ENCODE peak calls at places on chromosomes 11 and 22, in eight cellular contexts. H, J, A, T, C, Y, V and F are unnamed samples.

GRCh38 chr22:49119551-49119952 is 708.1 kb downstream of the BRD1 start:
- DNase-seq in H (no peak), J (no peak), A (no peak), T (peak), C (no peak), Y (no peak), V (no peak), F (no peak)

GRCh38 chr11:100550298-100550697 is 136.8 kb upstream of the ARHGAP42 start:
- DNase-seq in H (no peak), J (no peak), A (no peak), T (no peak), C (no peak), Y (no peak), V (no peak), F (no peak)

GRCh38 chr11:29263971-29264682 is 752.7 kb downstream of the KCNA4 start:
- DNase-seq in H (no peak), J (no peak), A (no peak), T (no peak), C (no peak), Y (peak), V (no peak), F (no peak)

GRCh38 chr11:74739546-74740270 is 8.5 kb upstream of the CHRDL2 start:
- DNase-seq in H (peak), J (no peak), A (no peak), T (peak), C (peak), Y (peak), V (peak), F (peak)

GRCh38 chr11:125305346-125305745 is 140.8 kb downstream of the PKNOX2 start:
- DNase-seq in H (no peak), J (no peak), A (no peak), T (no peak), C (no peak), Y (no peak), V (no peak), F (no peak)

GRCh38 chr22:35376728-35377472 is 4.0 kb upstream of the HMOX1 start:
- DNase-seq in H (no peak), J (peak), A (peak), T (peak), C (peak), Y (peak), V (peak), F (peak)

GRCh38 chr11:8601376-8602133 is 7.5 kb upstream of the STK33 start:
- DNase-seq in H (no peak), J (no peak), A (no peak), T (no peak), C (no peak), Y (no peak), V (no peak), F (no peak)

GRCh38 chr11:105609832-105610781 is at the start of gene GRIA4:
- DNase-seq in H (no peak), J (peak), A (no peak), T (no peak), C (no peak), Y (peak), V (no peak), F (peak)

GRCh38 chr22:38959574-38959973 is 2.2 kb downstream of the APOBEC3A start:
- DNase-seq in H (no peak), J (no peak), A (no peak), T (no peak), C (no peak), Y (no peak), V (no peak), F (no peak)

GRCh38 chr11:126790550-126790981 is 210.0 kb downstream of the KIRREL3 start:
- DNase-seq in H (no peak), J (no peak), A (peak), T (no peak), C (no peak), Y (peak), V (no peak), F (no peak)

GRCh38 chr11:69489031-69489745 is 7.7 kb downstream of the LINC01488 start:
- DNase-seq in H (no peak), J (peak), A (no peak), T (peak), C (no peak), Y (no peak), V (no peak), F (no peak)

GRCh38 chr11:68976563-68976962 is 4.2 kb downstream of the MRGPRD start:
- DNase-seq in H (no peak), J (no peak), A (no peak), T (no peak), C (no peak), Y (no peak), V (no peak), F (no peak)

GRCh38 chr11:45651841-45652745 is 13.3 kb downstream of the CHST1 start:
- DNase-seq in H (no peak), J (no peak), A (no peak), T (no peak), C (no peak), Y (no peak), V (no peak), F (no peak)

GRCh38 chr11:13375798-13376197 is 87.2 kb downstream of the BTBD10 start:
- DNase-seq in H (no peak), J (no peak), A (peak), T (no peak), C (no peak), Y (no peak), V (no peak), F (no peak)

GRCh38 chr11:103892603-103893002 is 143.8 kb upstream of the DDI1 start:
- DNase-seq in H (no peak), J (no peak), A (no peak), T (no peak), C (no peak), Y (no peak), V (no peak), F (no peak)